ENCODE peak calls at places on chromosomes 7 and 10, in four cellular contexts. U, B, I and K are unnamed samples.

GRCh38 chr7:156529982-156530381 is 110.6 kb upstream of the RNF32 start:
- DNase-seq in I (no peak), B (no peak), U (no peak), K (no peak)

GRCh38 chr7:9945882-9946281 is 1027.8 kb upstream of the PHF14 start:
- DNase-seq in B (no peak), I (no peak), U (no peak), K (no peak)

GRCh38 chr7:108347616-108348015 is 108.6 kb downstream of the NRCAM start:
- DNase-seq in U (no peak), I (no peak), B (peak; percentile 19), K (no peak)

GRCh38 chr7:136050462-136050847 is 73.3 kb upstream of the MTPN start:
- DNase-seq in B (no peak), U (no peak), I (no peak), K (no peak)

GRCh38 chr7:112699725-112700513 is 90.3 kb downstream of the TMEM168 start:
- DNase-seq in B (no peak), I (no peak), U (no peak), K (no peak)

GRCh38 chr7:151089893-151090730 is 3.8 kb downstream of the AGAP3 start:
- DNase-seq in U (no peak), I (no peak), B (no peak), K (no peak)

GRCh38 chr7:111424768-111425167 is 137.5 kb downstream of the IMMP2L start:
- DNase-seq in I (no peak), U (peak; percentile 18), B (peak; percentile 9), K (no peak)

GRCh38 chr7:89023146-89023545 is 227.6 kb upstream of the TEX47 start:
- DNase-seq in B (no peak), U (no peak), I (no peak), K (no peak)

GRCh38 chr7:99314504-99314903 is 11.2 kb upstream of the ARPC1A start:
- DNase-seq in I (peak; percentile 68), B (no peak), U (no peak), K (peak; percentile 78)

GRCh38 chr7:47078241-47078640 is 503.7 kb downstream of the TNS3 start:
- DNase-seq in I (no peak), B (no peak), U (no peak), K (no peak)

GRCh38 chr7:115822801-115823200 is 207.8 kb downstream of the TFEC start:
- DNase-seq in I (no peak), B (no peak), U (no peak), K (no peak)

GRCh38 chr7:140732436-140732835 is 35.9 kb downstream of the NDUFB2 start:
- DNase-seq in U (no peak), I (no peak), B (no peak), K (no peak)

GRCh38 chr10:31171402-31172120 is 139.9 kb upstream of the ZNF438 start:
- DNase-seq in I (no peak), B (no peak), U (no peak), K (no peak)

GRCh38 chr7:106504620-106505019 is 156.3 kb downstream of the CCDC71L start:
- DNase-seq in U (no peak), I (no peak), B (no peak), K (no peak)

GRCh38 chr10:98376485-98376884 is 38.5 kb downstream of the PYROXD2 start:
- DNase-seq in I (no peak), U (no peak), B (no peak), K (no peak)

GRCh38 chr7:138739859-138740258 is 38.7 kb upstream of the SVOPL start:
- DNase-seq in B (no peak), I (no peak), U (no peak), K (no peak)

GRCh38 chr10:102284531-102284930 is 39.2 kb downstream of the GBF1 start:
- DNase-seq in U (no peak), B (no peak), I (no peak), K (no peak)

GRCh38 chr10:133159950-133160812 is at the start of gene KNDC1:
- DNase-seq in I (no peak), B (peak; percentile 74), U (no peak), K (peak; percentile 15)